ENCODE peak calls at places on chromosomes 13 and 19, in seven cellular contexts. N, I, C, Y, Z, H and S are unnamed samples.

GRCh38 chr13:103140001-103140671 is 73.9 kb upstream of the SLC10A2 start:
- DNase-seq in N (no peak), C (no peak), Y (peak; percentile 5), H (no peak), Z (no peak), I (no peak), S (no peak)

GRCh38 chr13:114049026-114049425 is 75.2 kb upstream of the C13orf46 start:
- DNase-seq in H (no peak), N (no peak), I (no peak), Y (no peak), C (peak; percentile 84), Z (no peak), S (no peak)

GRCh38 chr19:18194554-18195238 is 1.7 kb downstream of the MPV17L2 start:
- DNase-seq in C (no peak), N (no peak), Y (no peak), H (no peak), Z (no peak), I (no peak), S (no peak)

GRCh38 chr19:55146648-55147218 is 2.3 kb downstream of the TNNT1 start:
- DNase-seq in C (no peak), N (no peak), Y (no peak), I (no peak), Z (no peak), H (no peak), S (no peak)

GRCh38 chr19:41753159-41753558 is 2.2 kb upstream of the CEACAM6 start:
- DNase-seq in H (no peak), N (peak; percentile 29), C (peak; percentile 96), Z (no peak), I (no peak), Y (no peak), S (no peak)

GRCh38 chr19:50667177-50667758 is 18.0 kb downstream of the C19orf81 start:
- DNase-seq in Z (no peak), H (no peak), C (no peak), N (no peak), I (no peak), Y (no peak), S (no peak)

GRCh38 chr19:19545128-19545591 is 7.1 kb downstream of the CILP2 start:
- DNase-seq in Y (no peak), H (no peak), C (no peak), I (no peak), Z (peak; percentile 92), N (no peak), S (no peak)

GRCh38 chr13:82654851-82655517 is 1227.3 kb downstream of the SLITRK1 start:
- DNase-seq in N (peak; percentile 72), Z (peak; percentile 71), H (peak; percentile 60), Y (no peak), C (peak; percentile 50), I (peak; percentile 84), S (no peak)

GRCh38 chr19:51422053-51422448 is 4.6 kb upstream of the SIGLEC10 start:
- DNase-seq in Z (no peak), I (peak; percentile 64), C (peak; percentile 99), H (peak; percentile 79), N (peak; percentile 71), Y (peak; percentile 35), S (peak; percentile 97)

GRCh38 chr19:45577111-45577905 is 7.3 kb downstream of the OPA3 start:
- DNase-seq in H (no peak), I (no peak), C (peak; percentile 40), Y (no peak), N (peak; percentile 51), Z (no peak), S (peak; percentile 30)

GRCh38 chr13:40206241-40207109 is 460.0 kb downstream of the FOXO1 start:
- DNase-seq in Y (no peak), Z (no peak), H (no peak), N (no peak), I (no peak), C (no peak), S (no peak)

GRCh38 chr13:45341799-45342584 is 1.0 kb upstream of the TPT1 start:
- DNase-seq in H (no peak), Y (no peak), I (peak; percentile 86), C (no peak), N (peak; percentile 65), Z (no peak), S (no peak)

GRCh38 chr19:48499352-48500090 is 12.1 kb downstream of the LMTK3 start:
- DNase-seq in C (no peak), Z (no peak), I (no peak), Y (no peak), N (no peak), H (no peak), S (no peak)

GRCh38 chr13:29254971-29255370 is 340.5 kb downstream of the SLC7A1 start:
- DNase-seq in I (no peak), H (no peak), N (no peak), Y (no peak), C (no peak), Z (no peak), S (no peak)

DNA sequence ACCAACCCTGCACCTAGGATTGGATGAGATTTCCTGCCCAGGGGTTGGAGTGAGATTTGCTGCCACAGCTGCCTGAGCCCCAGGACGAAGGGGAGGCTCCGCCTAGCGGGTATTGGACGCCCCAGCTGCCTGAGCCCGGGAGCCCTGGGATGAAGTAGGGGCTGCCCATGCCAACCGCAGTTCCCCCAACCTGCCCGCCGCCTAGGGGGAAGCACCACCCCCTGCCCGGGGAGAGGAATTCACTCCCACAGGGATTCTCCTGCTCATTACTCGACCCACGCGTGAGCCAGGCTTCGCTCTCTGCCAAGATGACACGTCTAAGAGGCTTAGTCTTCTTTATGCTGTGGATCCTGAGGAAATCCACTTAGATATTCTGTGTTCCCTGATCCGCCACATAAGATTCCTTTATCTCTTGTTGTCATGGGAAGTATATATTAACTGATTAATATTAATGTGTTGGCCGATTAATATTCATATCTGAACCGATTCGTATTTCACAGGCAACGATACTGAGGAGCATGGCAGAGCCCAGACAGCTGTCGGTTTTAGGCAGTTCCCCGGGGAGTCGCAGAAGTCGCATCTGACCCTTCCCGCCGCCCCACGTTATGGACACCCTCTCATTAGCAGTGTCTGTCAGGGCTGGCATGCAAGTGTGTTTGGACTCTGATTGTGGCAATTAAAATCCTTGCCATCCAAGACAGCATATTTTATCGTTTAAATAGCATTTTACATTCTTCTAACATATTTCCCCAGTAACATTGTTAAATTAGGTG is 44.5 kb upstream of the KCTD15 start:
- DNase-seq in C (no peak), Z (no peak), N (no peak), I (no peak), H (no peak), Y (no peak), S (no peak)
- TF ChIP-seq CTCF in C (no peak), Z (no peak), N (no peak), I (no peak), H (no peak), Y (no peak), S (no peak)

GRCh38 chr19:39037194-39037593 is 4.8 kb upstream of the FBXO27 start:
- DNase-seq in H (no peak), I (no peak), Z (no peak), N (no peak), Y (no peak), C (no peak), S (no peak)

GRCh38 chr19:39032164-39032918 is at the start of gene FBXO27:
- DNase-seq in Y (no peak), N (peak; percentile 22), C (peak; percentile 75), I (no peak), H (peak; percentile 28), Z (peak; percentile 87), S (peak; percentile 15)

GRCh38 chr19:39038098-39038497 is 5.7 kb upstream of the FBXO27 start:
- DNase-seq in H (no peak), C (no peak), I (no peak), Z (no peak), Y (no peak), N (no peak), S (no peak)
- TF ChIP-seq CTCF in H (no peak), C (no peak), I (no peak), Z (peak; percentile 56), Y (peak; percentile 18), N (no peak), S (peak; percentile 13)

GRCh38 chr13:44230071-44230470 is 143.6 kb upstream of the SERP2 start:
- DNase-seq in I (no peak), Z (no peak), C (no peak), H (no peak), Y (no peak), N (no peak), S (no peak)

GRCh38 chr13:44232729-44233128 is 140.9 kb upstream of the SERP2 start:
- DNase-seq in Y (no peak), I (no peak), Z (no peak), N (no peak), C (no peak), H (no peak), S (no peak)

GRCh38 chr13:44231786-44232516 is 141.7 kb upstream of the SERP2 start:
- DNase-seq in C (peak; percentile 85), Y (peak; percentile 51), I (peak; percentile 82), Z (no peak), H (no peak), N (peak; percentile 72), S (no peak)

GRCh38 chr13:44230736-44231135 is 142.9 kb upstream of the SERP2 start:
- DNase-seq in Y (no peak), I (no peak), H (no peak), C (no peak), N (no peak), Z (no peak), S (no peak)

DNA sequence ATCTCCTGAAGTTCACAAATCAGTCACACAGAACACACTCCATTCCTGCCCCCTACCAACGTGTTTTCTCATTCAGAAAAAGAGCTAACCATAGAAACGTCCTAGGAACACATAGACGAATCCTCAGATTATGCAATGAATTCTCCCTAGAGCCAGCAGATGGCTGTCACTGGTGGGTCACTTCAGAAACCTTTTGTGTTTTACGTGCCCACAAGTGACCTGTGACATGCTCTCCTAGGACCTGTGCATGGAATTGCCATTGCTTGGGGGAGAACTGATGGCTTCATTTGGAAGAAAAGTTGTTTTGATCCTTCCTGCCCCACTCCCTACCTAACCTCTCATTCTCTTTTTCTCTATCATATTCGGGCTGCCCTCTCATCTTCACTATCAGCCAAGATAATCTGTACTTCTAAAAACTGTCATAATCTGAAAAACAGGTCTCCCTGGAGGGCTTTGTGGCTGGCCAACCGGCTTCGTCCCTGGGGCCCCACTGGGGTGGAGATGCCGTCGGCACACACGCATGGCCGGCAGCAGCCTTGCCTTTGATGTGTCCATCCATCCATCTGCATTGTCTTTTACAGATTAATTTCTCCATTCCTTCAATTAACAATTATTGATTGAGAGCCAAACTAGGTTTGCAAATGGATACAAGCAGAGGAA is 144.1 kb upstream of the SERP2 start:
- DNase-seq in Z (no peak), C (no peak), N (no peak), Y (no peak), H (no peak), I (no peak), S (no peak)
- TF ChIP-seq CTCF in Z (no peak), C (no peak), N (no peak), Y (no peak), H (no peak), I (no peak), S (no peak)

GRCh38 chr19:43533546-43534304 is 737 bp downstream of the ZNF575 start:
- DNase-seq in H (peak; percentile 99), Z (peak; percentile 99), Y (peak; percentile 98), N (peak; percentile 97), I (peak; percentile 99), C (peak; percentile 97), S (peak; percentile 96)

GRCh38 chr19:43532962-43533545 is at the start of gene ZNF575:
- DNase-seq in N (peak; percentile 86), I (peak; percentile 92), Y (peak; percentile 81), H (peak; percentile 94), C (peak; percentile 97), Z (peak; percentile 98), S (peak; percentile 89)

GRCh38 chr19:43532571-43532961 is 422 bp upstream of the ZNF575 start:
- DNase-seq in I (peak; percentile 65), Y (no peak), H (peak; percentile 62), C (peak; percentile 79), N (no peak), Z (peak; percentile 87), S (no peak)

GRCh38 chr19:43534305-43534612 is 1.3 kb downstream of the ZNF575 start:
- DNase-seq in H (no peak), Z (no peak), I (no peak), Y (no peak), N (no peak), C (no peak), S (no peak)

GRCh38 chr19:43534811-43535761 is 2.1 kb downstream of the ZNF575 start:
- DNase-seq in I (peak; percentile 73), Z (peak; percentile 92), Y (no peak), N (peak; percentile 72), H (peak; percentile 60), C (peak; percentile 85), S (peak; percentile 49)
- TF ChIP-seq CTCF in I (peak; percentile 75), Z (peak; percentile 74), Y (peak; percentile 62), N (peak; percentile 50), H (peak; percentile 63), C (peak; percentile 42), S (peak; percentile 61)